ENCODE peak calls at places on chromosome 17, in six cellular contexts. B is dorsolateral prefrontal cortex; A is naive thymus-derived CD4-positive, alpha-beta T cell; W is kidney epithelial cell; D is brain microvascular endothelial cell; H is mesendoderm. S is an unnamed sample.

GRCh38 chr17:58303981-58304734 is 23.4 kb upstream of the MPO start:
- DNase-seq in B (peak), A (peak), W (no peak), D (peak), H (peak), S (no peak)

GRCh38 chr17:57600092-57600491 is 145.0 kb downstream of the CCDC182 start:
- DNase-seq in B (no peak), A (peak), W (no peak), D (no peak), H (no peak), S (no peak)

GRCh38 chr17:60920107-60920506 is 242.5 kb downstream of the BCAS3 start:
- DNase-seq in B (no peak), A (no peak), W (no peak), D (no peak), H (no peak), S (no peak)

GRCh38 chr17:63419949-63420867 is 25.9 kb downstream of the CYB561 start:
- DNase-seq in B (no peak), A (peak), W (no peak), D (no peak), H (no peak), S (no peak)

GRCh38 chr17:2028737-2029136 is 1.2 kb upstream of the DPH1 start:
- DNase-seq in B (no peak), A (no peak), W (no peak), D (no peak), H (peak), S (no peak)

GRCh38 chr17:67151717-67152116 is 93.3 kb downstream of the HELZ start:
- DNase-seq in B (no peak), A (no peak), W (no peak), D (peak), H (no peak), S (no peak)

GRCh38 chr17:12821376-12821940 is 32.2 kb downstream of the ARHGAP44 start:
- DNase-seq in B (no peak), A (no peak), W (no peak), D (no peak), H (no peak), S (no peak)

GRCh38 chr17:76458580-76459490 is 5.9 kb upstream of the UBE2O start:
- DNase-seq in B (no peak), A (no peak), W (no peak), D (peak), H (peak), S (no peak)

GRCh38 chr17:30130121-30130520 is 13.5 kb downstream of the NSRP1 start:
- DNase-seq in B (no peak), A (no peak), W (no peak), D (no peak), H (no peak), S (no peak)

GRCh38 chr17:20206068-20206467 is 196.9 kb downstream of the SPECC1 start:
- DNase-seq in B (no peak), A (peak), W (no peak), D (no peak), H (peak), S (no peak)

GRCh38 chr17:69814031-69814430 is 261.0 kb upstream of the KCNJ16 start:
- DNase-seq in B (no peak), A (no peak), W (no peak), D (no peak), H (no peak), S (no peak)

GRCh38 chr17:28282596-28282995 is 36.4 kb upstream of the TMEM97 start:
- DNase-seq in B (no peak), A (no peak), W (peak), D (peak), H (peak), S (peak)

GRCh38 chr17:36002631-36003030 is 1.3 kb upstream of the CCL15 start:
- DNase-seq in B (no peak), A (no peak), W (no peak), D (no peak), H (no peak), S (no peak)

GRCh38 chr17:36001862-36002603 is 680 bp upstream of the CCL15 start:
- DNase-seq in B (no peak), A (no peak), W (no peak), D (no peak), H (no peak), S (no peak)

GRCh38 chr17:36000730-36001108 is 634 bp downstream of the CCL15 start:
- DNase-seq in B (no peak), A (no peak), W (no peak), D (no peak), H (no peak), S (no peak)

GRCh38 chr17:35998018-35998545 is 3.3 kb downstream of the CCL15 start:
- DNase-seq in B (no peak), A (no peak), W (no peak), D (no peak), H (no peak), S (no peak)

DNA sequence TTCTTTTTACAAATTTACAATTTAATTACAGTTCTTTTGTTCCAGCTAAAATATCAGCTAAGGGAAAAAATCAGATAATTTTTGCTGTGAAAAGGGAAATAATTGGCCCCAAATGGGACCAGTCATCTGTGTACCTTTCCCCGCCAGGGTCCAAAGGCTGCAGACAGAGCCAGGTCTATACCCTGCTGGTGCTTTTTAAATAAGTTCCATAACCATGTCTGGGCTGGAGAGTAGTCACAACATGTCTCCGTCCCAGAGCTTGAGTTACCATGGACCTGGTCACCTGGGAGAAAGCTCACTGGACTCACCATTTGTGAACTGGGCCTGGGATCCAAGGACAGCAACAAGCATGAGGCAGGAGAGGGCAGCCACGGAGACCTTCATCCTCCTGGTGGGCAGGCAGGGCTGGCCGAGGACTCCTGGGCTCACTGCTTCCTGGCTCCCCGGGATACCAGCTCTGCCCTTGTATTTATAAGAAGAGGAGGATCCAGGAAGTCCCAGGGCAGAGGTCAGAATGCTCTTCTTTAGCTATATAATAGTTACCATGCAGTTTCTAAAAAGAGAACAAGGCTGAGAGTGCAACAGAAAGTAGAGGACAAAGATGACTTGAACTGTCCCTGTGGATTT is at the start of gene CCL15:
- DNase-seq in B (no peak), A (no peak), W (no peak), D (no peak), H (no peak), S (no peak)
- H3K4me3 ChIP-seq in B (no peak), A (no peak), W (no peak), D (no peak), H (no peak), S (no peak)

DNA sequence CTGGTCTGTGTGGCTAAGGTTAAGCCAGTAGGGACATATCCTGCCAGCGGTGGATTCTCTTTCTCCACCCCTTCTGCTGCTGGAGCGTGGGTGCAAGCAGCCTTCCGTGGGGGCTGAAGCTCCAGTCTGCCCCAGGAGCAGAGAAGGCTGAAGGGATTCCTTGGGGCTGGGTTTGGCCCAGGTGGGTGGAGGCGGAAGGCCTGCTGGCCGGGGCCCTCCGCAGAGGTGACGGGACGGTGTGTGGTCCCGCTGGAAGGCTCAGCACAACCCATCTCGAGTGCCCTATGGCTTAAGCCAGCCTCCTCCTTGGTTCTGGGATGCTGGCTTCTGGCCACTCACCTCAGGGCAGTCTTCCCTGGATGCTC is 13.1 kb downstream of the TIMM22 start:
- DNase-seq in B (no peak), A (no peak), W (no peak), D (no peak), H (no peak), S (no peak)
- H3K4me3 ChIP-seq in B (no peak), A (no peak), W (no peak), D (no peak), H (no peak), S (no peak)

DNA sequence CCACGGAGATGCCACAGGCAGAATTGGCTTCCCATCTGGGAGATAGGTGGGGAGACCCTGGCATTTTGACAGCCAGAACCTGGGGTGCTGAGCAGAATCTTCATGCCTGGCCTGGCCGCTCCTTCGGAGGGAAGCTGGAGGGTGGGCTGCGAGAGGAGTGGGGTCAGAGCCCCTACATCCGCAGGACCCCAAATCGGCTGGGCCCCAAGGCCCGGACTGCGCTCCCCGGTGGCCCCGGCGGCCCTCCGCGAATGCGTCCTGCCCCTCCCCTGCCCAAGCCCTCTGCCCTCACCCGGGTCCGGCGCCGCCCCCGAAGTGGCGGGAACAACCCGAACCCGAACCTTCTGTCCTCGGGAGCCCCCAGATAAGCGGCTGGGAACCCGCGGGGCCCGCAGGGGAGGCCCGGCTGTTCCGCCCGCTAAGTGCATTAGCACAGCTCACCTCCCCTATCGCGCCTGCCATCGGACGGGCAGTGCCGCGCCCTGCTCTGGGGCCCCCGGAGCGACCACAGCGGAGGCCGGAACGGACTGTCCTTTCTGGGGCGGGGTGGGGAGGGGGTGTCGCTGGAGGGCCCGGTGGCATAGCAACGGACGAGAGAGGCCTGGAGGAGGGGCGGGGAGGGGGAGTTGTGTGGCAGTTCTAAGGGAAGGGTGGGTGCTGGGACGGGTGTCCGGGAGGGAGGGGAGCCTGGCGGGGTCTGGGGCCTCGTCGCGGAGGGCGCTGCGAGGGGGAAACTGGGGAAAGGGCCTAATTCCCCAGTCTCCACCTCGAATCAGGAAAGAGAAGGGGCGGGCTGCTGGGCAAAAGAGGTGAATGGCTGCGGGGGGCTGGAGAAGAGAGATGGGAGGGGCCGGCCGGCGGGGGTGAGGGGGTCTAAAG is 752 bp upstream of the PNMT start:
- DNase-seq in B (no peak), A (no peak), W (no peak), D (no peak), H (no peak), S (no peak)
- H3K4me3 ChIP-seq in B (peak), A (no peak), W (no peak), D (peak), H (no peak), S (no peak)

DNA sequence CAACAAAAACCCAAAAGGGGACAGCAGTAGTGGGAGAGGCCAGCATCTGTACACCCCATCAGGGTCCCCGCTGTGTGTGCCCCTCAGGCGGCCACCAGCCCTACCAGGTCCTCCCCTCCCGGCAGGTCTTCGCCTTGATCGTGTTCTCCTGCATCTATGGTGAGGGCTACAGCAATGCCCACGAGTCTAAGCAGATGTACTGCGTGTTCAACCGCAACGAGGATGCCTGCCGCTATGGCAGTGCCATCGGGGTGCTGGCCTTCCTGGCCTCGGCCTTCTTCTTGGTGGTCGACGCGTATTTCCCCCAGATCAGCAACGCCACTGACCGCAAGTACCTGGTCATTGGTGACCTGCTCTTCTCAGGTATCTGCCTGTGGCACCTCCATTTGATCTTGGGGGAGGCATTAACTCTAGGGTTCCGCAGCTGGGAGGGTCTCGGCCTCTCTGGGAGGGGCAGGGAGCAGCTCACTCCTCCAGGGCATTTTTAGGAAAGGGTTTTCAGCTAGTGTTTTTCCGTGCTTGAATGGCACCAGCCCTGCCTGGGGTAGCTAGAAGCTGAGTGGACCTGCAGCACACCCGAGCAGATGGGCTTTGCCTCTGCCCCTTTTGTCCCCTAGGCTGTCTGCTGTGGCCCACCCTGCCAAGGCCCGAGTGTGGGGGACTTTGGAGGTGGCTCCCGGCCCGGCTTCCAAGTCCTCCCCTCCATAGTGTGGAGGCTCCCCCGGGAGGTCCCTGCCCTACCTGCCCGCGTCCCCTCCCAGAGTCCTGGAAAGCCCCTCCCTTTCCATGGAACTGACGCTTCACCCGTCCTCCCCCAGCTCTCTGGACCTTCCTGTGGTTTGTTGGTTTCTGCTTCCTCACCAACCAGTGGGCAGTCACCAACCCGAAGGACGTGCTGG is 2.6 kb downstream of the SYNGR2 start:
- DNase-seq in B (no peak), A (no peak), W (no peak), D (no peak), H (no peak), S (no peak)
- H3K4me3 ChIP-seq in B (no peak), A (no peak), W (no peak), D (no peak), H (no peak), S (no peak)

GRCh38 chr17:81804559-81805399 is 829 bp downstream of the GCGR start:
- DNase-seq in B (no peak), A (no peak), W (no peak), D (no peak), H (no peak), S (no peak)
- H3K4me3 ChIP-seq in B (no peak), A (no peak), W (no peak), D (no peak), H (no peak), S (no peak)

GRCh38 chr17:31566992-31567373 is 175.5 kb downstream of the RAB11FIP4 start:
- DNase-seq in B (no peak), A (no peak), W (no peak), D (no peak), H (no peak), S (no peak)

GRCh38 chr17:31564883-31565297 is 173.4 kb downstream of the RAB11FIP4 start:
- DNase-seq in B (no peak), A (no peak), W (peak), D (no peak), H (peak), S (no peak)

GRCh38 chr17:31564291-31564690 is 172.8 kb downstream of the RAB11FIP4 start:
- DNase-seq in B (no peak), A (no peak), W (no peak), D (no peak), H (no peak), S (no peak)

GRCh38 chr17:31566247-31566991 is 174.9 kb downstream of the RAB11FIP4 start:
- DNase-seq in B (no peak), A (no peak), W (no peak), D (no peak), H (no peak), S (no peak)

GRCh38 chr17:31565652-31566051 is 174.2 kb downstream of the RAB11FIP4 start:
- DNase-seq in B (no peak), A (no peak), W (no peak), D (no peak), H (no peak), S (no peak)
- H3K4me3 ChIP-seq in B (no peak), A (no peak), W (no peak), D (no peak), H (no peak), S (no peak)

GRCh38 chr17:14803781-14804180 is 461.3 kb downstream of the PMP22 start:
- DNase-seq in B (no peak), A (no peak), W (no peak), D (no peak), H (no peak), S (no peak)
- H3K4me3 ChIP-seq in B (no peak), A (no peak), W (no peak), D (no peak), H (no peak), S (no peak)